ENCODE peak calls at places on chromosomes 3 and 15, in six cellular contexts. B is HepG2, M is HCT116, A is K562, X is NT2/D1, D is GM12878. F is an unnamed sample.

GRCh38 chr15:81330351-81331085 is 6.6 kb upstream of the STARD5 start:
- DNase-seq in B (no peak), M (no peak), A (no peak), X (no peak), D (no peak), F (no peak)

GRCh38 chr15:55494927-55495326 is 13.1 kb downstream of the DNAAF4 start:
- DNase-seq in B (no peak), M (no peak), A (no peak), X (no peak), D (no peak), F (no peak)

GRCh38 chr3:129365296-129365695 is 63.1 kb downstream of the EFCAB12 start:
- DNase-seq in B (no peak), M (no peak), A (no peak), X (no peak), D (no peak), F (no peak)

GRCh38 chr15:78225783-78226541 is 8.4 kb downstream of the ACSBG1 start:
- DNase-seq in B (no peak), M (no peak), A (no peak), X (no peak), D (peak; percentile 49), F (no peak)

GRCh38 chr3:64291956-64292355 is 66.7 kb upstream of the PRICKLE2 start:
- DNase-seq in B (no peak), M (no peak), A (no peak), X (no peak), D (no peak), F (no peak)

GRCh38 chr3:37687966-37688365 is 173.7 kb upstream of the CTDSPL start:
- DNase-seq in B (no peak), M (no peak), A (no peak), X (no peak), D (no peak), F (no peak)

GRCh38 chr3:170330366-170330765 is 27.1 kb upstream of the SKIL start:
- DNase-seq in B (peak; percentile 68), M (peak; percentile 28), A (peak; percentile 37), X (no peak), D (no peak), F (peak; percentile 23)

GRCh38 chr15:81098349-81098748 is 35.7 kb upstream of the CFAP161 start:
- DNase-seq in B (no peak), M (no peak), A (no peak), X (no peak), D (no peak), F (no peak)

GRCh38 chr3:109994853-109995252 is 657.5 kb upstream of the DPPA4 start:
- DNase-seq in B (no peak), M (peak; percentile 23), A (no peak), X (no peak), D (no peak), F (no peak)

GRCh38 chr15:46413799-46414198 is 779.0 kb downstream of the SQOR start:
- DNase-seq in B (no peak), M (no peak), A (no peak), X (no peak), D (no peak), F (no peak)

GRCh38 chr3:10932596-10932995 is 60.0 kb upstream of the SLC6A1 start:
- DNase-seq in B (no peak), M (no peak), A (no peak), X (no peak), D (no peak), F (no peak)

GRCh38 chr3:196207833-196208607 is 3.2 kb downstream of the ZDHHC19 start:
- DNase-seq in B (no peak), M (no peak), A (peak; percentile 100), X (peak; percentile 76), D (no peak), F (peak; percentile 63)

GRCh38 chr3:69861556-69861955 is 122.3 kb downstream of the MITF start:
- DNase-seq in B (no peak), M (no peak), A (no peak), X (no peak), D (no peak), F (no peak)

GRCh38 chr15:84929795-84930371 is 45.4 kb downstream of the SLC28A1 start:
- DNase-seq in B (peak; percentile 90), M (peak; percentile 94), A (peak; percentile 75), X (no peak), D (no peak), F (no peak)

GRCh38 chr3:105967117-105967516 is 98.3 kb upstream of the CBLB start:
- DNase-seq in B (no peak), M (no peak), A (no peak), X (no peak), D (no peak), F (no peak)

GRCh38 chr3:104810896-104811295 is 555.8 kb upstream of the ALCAM start:
- DNase-seq in B (no peak), M (no peak), A (no peak), X (no peak), D (no peak), F (no peak)

GRCh38 chr3:161273589-161274218 is 52.6 kb downstream of the NMD3 start:
- DNase-seq in B (peak; percentile 28), M (peak; percentile 33), A (peak; percentile 18), X (peak; percentile 28), D (no peak), F (no peak)

GRCh38 chr3:176352716-176353334 is 844.5 kb downstream of the TBL1XR1 start:
- DNase-seq in B (no peak), M (no peak), A (no peak), X (no peak), D (no peak), F (no peak)

GRCh38 chr3:195838714-195839113 is 27.0 kb upstream of the MUC4 start:
- DNase-seq in B (no peak), M (no peak), A (no peak), X (no peak), D (no peak), F (no peak)

GRCh38 chr15:32643907-32644445 is 2.5 kb downstream of the SCG5 start:
- DNase-seq in B (no peak), M (no peak), A (no peak), X (no peak), D (no peak), F (no peak)

DNA sequence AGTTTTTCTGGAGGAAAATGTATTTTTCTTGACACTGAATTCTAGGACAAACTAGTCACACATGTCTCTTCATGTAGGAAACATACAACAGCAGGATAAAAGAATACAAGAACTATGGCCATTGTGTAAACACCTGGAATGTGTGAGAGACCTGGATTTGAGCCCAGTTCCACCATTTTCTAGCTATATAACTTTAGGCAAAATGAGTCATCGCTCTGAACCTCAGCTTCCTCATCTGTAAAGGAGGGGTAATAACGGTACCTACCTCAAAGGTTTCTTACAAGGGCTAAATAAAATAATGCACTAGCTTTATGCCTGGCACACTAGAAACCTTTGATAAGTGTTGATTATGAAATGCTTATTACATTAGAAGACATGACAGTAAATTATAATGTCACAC is 57.8 kb downstream of the RIOX2 start:
- DNase-seq in B (no peak), M (peak; percentile 8), A (no peak), X (no peak), D (no peak), F (no peak)
- TF ChIP-seq ZNF274 in B (no peak), M (no peak), A (no peak), X (no peak), D (no peak), F (no peak)

GRCh38 chr3:186538779-186539178 is 5.4 kb downstream of the CRYGS start:
- DNase-seq in B (no peak), M (no peak), A (no peak), X (no peak), D (peak; percentile 59), F (no peak)

GRCh38 chr3:186536883-186537553 is 7.2 kb downstream of the CRYGS start:
- DNase-seq in B (no peak), M (no peak), A (no peak), X (no peak), D (no peak), F (no peak)

GRCh38 chr3:186544281-186544680 is at the start of gene CRYGS:
- DNase-seq in B (no peak), M (no peak), A (no peak), X (no peak), D (no peak), F (no peak)

DNA sequence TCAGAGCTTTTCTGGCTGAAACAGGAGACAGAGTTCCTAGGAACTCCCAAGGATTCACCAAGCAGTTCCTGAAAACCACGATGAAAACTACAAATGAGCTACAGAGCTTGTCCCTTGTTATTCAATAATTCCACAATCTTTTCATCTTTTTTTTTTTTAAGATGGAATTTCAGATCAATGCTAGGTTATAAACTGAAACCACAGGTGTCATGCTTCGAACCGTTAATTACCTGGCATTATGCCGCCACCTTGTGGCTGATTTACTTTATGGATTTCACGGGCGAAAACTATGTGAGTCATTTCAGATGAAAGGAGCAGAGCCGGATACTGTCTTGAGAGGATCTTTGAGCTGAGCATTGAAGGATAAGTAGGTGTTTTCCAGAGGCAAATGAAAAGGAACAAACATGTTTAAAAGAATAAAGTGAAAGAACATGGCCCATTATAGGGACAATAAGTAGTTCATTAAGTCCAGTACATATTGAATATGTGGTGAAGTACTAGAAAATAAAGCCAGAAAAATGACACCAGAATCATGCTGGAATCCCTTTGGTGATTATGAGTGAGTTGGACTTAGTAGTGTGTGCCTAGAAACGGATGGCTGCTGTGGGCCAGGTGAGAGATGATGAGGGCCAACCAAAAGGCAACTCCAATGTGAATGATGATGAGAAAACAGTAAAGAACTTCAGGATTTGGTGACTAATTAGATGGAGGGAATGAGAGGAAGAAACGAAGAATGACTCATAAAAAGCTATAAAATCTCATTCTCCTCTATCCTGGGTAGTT is 3.5 kb downstream of the CRYGS start:
- DNase-seq in B (peak; percentile 70), M (peak; percentile 76), A (peak; percentile 63), X (peak; percentile 76), D (peak; percentile 76), F (peak; percentile 39)
- TF ChIP-seq ZNF274 in B (no peak), M (no peak), A (no peak), X (no peak), D (no peak), F (no peak)

GRCh38 chr3:151314132-151314531 is 2.5 kb downstream of the GPR87 start:
- DNase-seq in B (no peak), M (no peak), A (no peak), X (no peak), D (no peak), F (no peak)

GRCh38 chr3:151316267-151316991 is at the start of gene GPR87:
- DNase-seq in B (no peak), M (peak; percentile 88), A (no peak), X (no peak), D (no peak), F (no peak)

GRCh38 chr3:151314593-151314992 is 2.0 kb downstream of the GPR87 start:
- DNase-seq in B (no peak), M (no peak), A (no peak), X (no peak), D (no peak), F (no peak)

GRCh38 chr3:151315846-151316245 is 774 bp downstream of the GPR87 start:
- DNase-seq in B (no peak), M (no peak), A (no peak), X (no peak), D (no peak), F (no peak)

DNA sequence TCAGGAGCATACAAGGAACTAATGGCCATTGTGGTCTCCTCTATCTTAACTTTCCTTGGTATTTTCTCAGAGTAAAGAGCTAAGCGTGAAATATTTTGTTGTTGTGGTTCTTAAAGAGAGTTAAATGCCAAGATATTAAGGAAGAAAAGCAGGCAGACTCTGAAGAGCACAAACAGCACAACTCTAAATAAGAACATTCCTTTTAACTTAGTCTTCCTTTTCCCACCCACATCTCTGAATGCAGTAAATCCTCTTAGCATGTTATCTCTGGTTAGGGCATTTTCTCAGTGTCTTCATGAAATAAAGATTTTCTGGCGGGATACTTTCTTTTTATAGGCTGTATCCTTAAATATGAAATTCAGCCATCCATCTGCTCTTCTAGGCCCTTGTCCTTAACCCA is 1.5 kb downstream of the GPR87 start:
- DNase-seq in B (no peak), M (no peak), A (no peak), X (no peak), D (no peak), F (no peak)
- TF ChIP-seq ZNF274 in B (no peak), M (no peak), A (no peak), X (no peak), D (no peak), F (no peak)

GRCh38 chr3:149647285-149647684 is 10.5 kb downstream of the WWTR1 start:
- DNase-seq in B (no peak), M (no peak), A (no peak), X (no peak), D (no peak), F (no peak)
- TF ChIP-seq ZNF274 in B (no peak), M (no peak), A (no peak), X (no peak), D (no peak), F (no peak)

F was measured in H1.